ENCODE peak calls at places on chromosome 18, in seven cellular contexts. One of them, this sample, is unnamed.

GRCh38 chr18:22489694-22490093 is 72.0 kb upstream of the CTAGE1 start:
- DNase-seq in AG10803: peak
- DNase-seq in esophagus squamous epithelium: no peak
- DNase-seq in psoas muscle: no peak
- DNase-seq in IMR-90: peak
- DNase-seq in uterus: no peak
- DNase-seq in NB4: no peak
- DNase-seq in this sample: no peak

GRCh38 chr18:58716046-58716766 is 44.9 kb downstream of the MALT1 start:
- DNase-seq in uterus: no peak
- DNase-seq in esophagus squamous epithelium: no peak
- DNase-seq in AG10803: no peak
- DNase-seq in IMR-90: peak
- DNase-seq in NB4: no peak
- DNase-seq in psoas muscle: no peak
- DNase-seq in this sample: no peak

GRCh38 chr18:52499646-52500045 is 159.6 kb downstream of the DCC start:
- DNase-seq in uterus: no peak
- DNase-seq in IMR-90: no peak
- DNase-seq in psoas muscle: no peak
- DNase-seq in AG10803: peak
- DNase-seq in NB4: no peak
- DNase-seq in esophagus squamous epithelium: no peak
- DNase-seq in this sample: peak

GRCh38 chr18:59779979-59780378 is 82.8 kb upstream of the CCBE1 start:
- DNase-seq in psoas muscle: no peak
- DNase-seq in esophagus squamous epithelium: no peak
- DNase-seq in IMR-90: peak
- DNase-seq in AG10803: peak
- DNase-seq in NB4: no peak
- DNase-seq in uterus: no peak
- DNase-seq in this sample: peak

GRCh38 chr18:44130365-44130942 is 550.2 kb upstream of the SETBP1 start:
- DNase-seq in IMR-90: peak
- DNase-seq in esophagus squamous epithelium: no peak
- DNase-seq in AG10803: peak
- DNase-seq in psoas muscle: no peak
- DNase-seq in NB4: peak
- DNase-seq in uterus: no peak
- DNase-seq in this sample: peak

GRCh38 chr18:46447792-46448191 is 209.2 kb downstream of the LOXHD1 start:
- DNase-seq in NB4: no peak
- DNase-seq in IMR-90: no peak
- DNase-seq in esophagus squamous epithelium: no peak
- DNase-seq in psoas muscle: no peak
- DNase-seq in AG10803: no peak
- DNase-seq in uterus: no peak
- DNase-seq in this sample: no peak

GRCh38 chr18:21489119-21489750 is 111.3 kb downstream of the ESCO1 start:
- DNase-seq in psoas muscle: no peak
- DNase-seq in AG10803: peak
- DNase-seq in esophagus squamous epithelium: no peak
- DNase-seq in uterus: no peak
- DNase-seq in IMR-90: peak
- DNase-seq in NB4: peak
- DNase-seq in this sample: peak

GRCh38 chr18:11522992-11523391 is 86.4 kb upstream of the SLC35G4 start:
- DNase-seq in IMR-90: no peak
- DNase-seq in AG10803: no peak
- DNase-seq in uterus: no peak
- DNase-seq in NB4: no peak
- DNase-seq in psoas muscle: no peak
- DNase-seq in esophagus squamous epithelium: no peak
- DNase-seq in this sample: no peak

GRCh38 chr18:33231474-33232317 is 208.8 kb downstream of the CCDC178 start:
- DNase-seq in IMR-90: peak
- DNase-seq in psoas muscle: peak
- DNase-seq in esophagus squamous epithelium: no peak
- DNase-seq in AG10803: peak
- DNase-seq in uterus: peak
- DNase-seq in NB4: peak
- DNase-seq in this sample: peak

DNA sequence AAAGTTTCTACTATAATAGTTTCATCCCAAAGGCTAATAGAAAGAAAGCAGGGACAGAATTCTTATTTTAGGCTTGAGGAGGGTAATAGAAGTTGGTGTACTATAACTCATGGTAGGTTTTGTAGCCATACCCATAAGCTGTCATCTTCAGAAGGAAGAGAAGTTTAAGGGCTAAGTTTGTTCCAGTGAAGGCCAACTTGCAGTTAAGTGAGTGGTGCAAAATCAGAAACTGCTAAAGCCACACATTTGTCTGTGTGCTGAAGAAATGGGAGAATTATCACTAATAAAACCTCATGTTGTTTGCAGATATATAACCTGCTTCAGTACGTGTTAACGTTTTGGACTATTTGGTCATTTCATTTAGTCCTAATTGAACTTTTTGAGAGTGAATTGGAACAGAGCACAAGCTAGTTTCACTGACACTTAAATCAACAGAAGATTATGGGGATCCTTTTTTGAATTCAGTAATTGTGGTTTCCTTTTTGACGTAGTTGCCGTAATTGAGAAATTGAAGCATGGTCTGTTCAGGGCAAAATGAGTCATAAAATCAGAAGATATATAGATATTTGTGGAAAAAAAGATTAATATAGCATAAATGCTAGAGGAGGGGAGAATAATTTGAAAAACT is 69.1 kb downstream of the PHLPP1 start:
- DNase-seq in AG10803: no peak
- DNase-seq in uterus: no peak
- DNase-seq in esophagus squamous epithelium: no peak
- DNase-seq in NB4: peak
- DNase-seq in psoas muscle: no peak
- DNase-seq in IMR-90: peak
- DNase-seq in this sample: no peak
- TF ChIP-seq CTCF in AG10803: no peak
- TF ChIP-seq CTCF in uterus: no peak
- TF ChIP-seq CTCF in esophagus squamous epithelium: no peak
- TF ChIP-seq CTCF in NB4: no peak
- TF ChIP-seq CTCF in psoas muscle: no peak
- TF ChIP-seq CTCF in IMR-90: no peak
- TF ChIP-seq CTCF in this sample: no peak

GRCh38 chr18:36376361-36376760 is 78.8 kb downstream of the FHOD3 start:
- DNase-seq in uterus: no peak
- DNase-seq in esophagus squamous epithelium: no peak
- DNase-seq in IMR-90: peak
- DNase-seq in AG10803: peak
- DNase-seq in psoas muscle: no peak
- DNase-seq in NB4: no peak
- DNase-seq in this sample: peak

GRCh38 chr18:36377626-36378025 is 80.1 kb downstream of the FHOD3 start:
- DNase-seq in NB4: no peak
- DNase-seq in psoas muscle: no peak
- DNase-seq in esophagus squamous epithelium: no peak
- DNase-seq in IMR-90: no peak
- DNase-seq in AG10803: no peak
- DNase-seq in uterus: no peak
- DNase-seq in this sample: no peak

GRCh38 chr18:36372902-36373301 is 75.4 kb downstream of the FHOD3 start:
- DNase-seq in uterus: no peak
- DNase-seq in NB4: peak
- DNase-seq in psoas muscle: no peak
- DNase-seq in AG10803: peak
- DNase-seq in esophagus squamous epithelium: no peak
- DNase-seq in IMR-90: peak
- DNase-seq in this sample: no peak

GRCh38 chr18:36375118-36375517 is 77.6 kb downstream of the FHOD3 start:
- DNase-seq in esophagus squamous epithelium: no peak
- DNase-seq in IMR-90: no peak
- DNase-seq in uterus: no peak
- DNase-seq in psoas muscle: no peak
- DNase-seq in NB4: no peak
- DNase-seq in AG10803: no peak
- DNase-seq in this sample: no peak

GRCh38 chr18:36374262-36374661 is 76.7 kb downstream of the FHOD3 start:
- DNase-seq in esophagus squamous epithelium: no peak
- DNase-seq in IMR-90: no peak
- DNase-seq in AG10803: no peak
- DNase-seq in psoas muscle: no peak
- DNase-seq in NB4: no peak
- DNase-seq in uterus: no peak
- DNase-seq in this sample: no peak
- H3K4me3 ChIP-seq in esophagus squamous epithelium: no peak
- H3K4me3 ChIP-seq in IMR-90: no peak
- H3K4me3 ChIP-seq in AG10803: no peak
- H3K4me3 ChIP-seq in psoas muscle: no peak
- H3K4me3 ChIP-seq in NB4: no peak
- H3K4me3 ChIP-seq in uterus: no peak
- H3K4me3 ChIP-seq in this sample: no peak

GRCh38 chr18:35371412-35372195 is 5.5 kb downstream of the ZNF396 start:
- DNase-seq in psoas muscle: no peak
- DNase-seq in uterus: no peak
- DNase-seq in IMR-90: peak
- DNase-seq in esophagus squamous epithelium: no peak
- DNase-seq in AG10803: peak
- DNase-seq in NB4: no peak
- DNase-seq in this sample: peak
- TF ChIP-seq CTCF in psoas muscle: no peak
- TF ChIP-seq CTCF in uterus: no peak
- TF ChIP-seq CTCF in IMR-90: no peak
- TF ChIP-seq CTCF in esophagus squamous epithelium: no peak
- TF ChIP-seq CTCF in AG10803: no peak
- TF ChIP-seq CTCF in NB4: no peak
- TF ChIP-seq CTCF in this sample: no peak

GRCh38 chr18:76416935-76417334 is 78.1 kb downstream of the ZNF516 start:
- DNase-seq in uterus: peak
- DNase-seq in esophagus squamous epithelium: no peak
- DNase-seq in IMR-90: peak
- DNase-seq in NB4: no peak
- DNase-seq in AG10803: peak
- DNase-seq in psoas muscle: peak
- DNase-seq in this sample: peak

GRCh38 chr18:76412010-76412817 is 82.8 kb downstream of the ZNF516 start:
- DNase-seq in uterus: peak
- DNase-seq in NB4: no peak
- DNase-seq in AG10803: peak
- DNase-seq in esophagus squamous epithelium: no peak
- DNase-seq in psoas muscle: no peak
- DNase-seq in IMR-90: no peak
- DNase-seq in this sample: peak

GRCh38 chr18:76412818-76413565 is 82.0 kb downstream of the ZNF516 start:
- DNase-seq in esophagus squamous epithelium: no peak
- DNase-seq in IMR-90: peak
- DNase-seq in uterus: no peak
- DNase-seq in NB4: no peak
- DNase-seq in AG10803: peak
- DNase-seq in psoas muscle: no peak
- DNase-seq in this sample: no peak

GRCh38 chr18:76410660-76411417 is 84.2 kb downstream of the ZNF516 start:
- DNase-seq in uterus: no peak
- DNase-seq in AG10803: no peak
- DNase-seq in psoas muscle: no peak
- DNase-seq in IMR-90: no peak
- DNase-seq in NB4: peak
- DNase-seq in esophagus squamous epithelium: no peak
- DNase-seq in this sample: no peak

DNA sequence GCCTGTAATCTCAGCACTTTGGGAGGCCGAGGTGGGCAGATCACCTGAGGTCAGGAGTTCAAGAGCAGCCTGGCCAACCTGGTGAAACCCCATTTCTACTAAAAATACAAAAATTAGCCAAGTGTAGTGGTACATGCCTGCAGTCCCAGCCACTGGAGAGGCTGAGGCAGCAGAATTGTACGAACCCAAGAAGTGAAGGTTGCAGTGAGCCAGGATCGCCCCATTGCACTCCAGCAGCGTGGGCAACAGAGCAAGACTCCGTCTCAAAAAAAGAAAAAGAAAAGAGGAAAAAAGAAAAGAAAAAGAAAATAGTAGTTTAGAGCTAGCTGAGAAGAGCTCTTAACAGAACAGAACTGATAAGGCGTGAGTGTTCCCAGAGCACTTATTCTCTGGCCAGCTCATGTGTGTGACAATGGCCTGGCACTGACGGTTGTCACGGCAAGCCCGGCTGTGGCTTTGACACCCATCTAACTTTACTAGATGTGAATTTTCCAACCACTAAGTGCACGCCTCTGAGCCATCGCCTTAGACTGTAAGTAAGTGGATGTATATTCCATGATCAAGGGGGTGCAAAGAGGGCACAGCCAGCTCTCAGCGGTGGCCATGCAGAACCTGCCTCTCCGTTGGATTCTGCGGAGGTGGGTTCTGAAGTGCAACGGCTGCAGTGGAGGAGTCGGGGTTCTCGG is 80.0 kb downstream of the ZNF516 start:
- DNase-seq in uterus: no peak
- DNase-seq in NB4: no peak
- DNase-seq in AG10803: no peak
- DNase-seq in IMR-90: no peak
- DNase-seq in psoas muscle: no peak
- DNase-seq in esophagus squamous epithelium: no peak
- DNase-seq in this sample: no peak
- H3K4me3 ChIP-seq in uterus: no peak
- H3K4me3 ChIP-seq in NB4: no peak
- H3K4me3 ChIP-seq in AG10803: no peak
- H3K4me3 ChIP-seq in IMR-90: no peak
- H3K4me3 ChIP-seq in psoas muscle: no peak
- H3K4me3 ChIP-seq in esophagus squamous epithelium: no peak
- H3K4me3 ChIP-seq in this sample: no peak

DNA sequence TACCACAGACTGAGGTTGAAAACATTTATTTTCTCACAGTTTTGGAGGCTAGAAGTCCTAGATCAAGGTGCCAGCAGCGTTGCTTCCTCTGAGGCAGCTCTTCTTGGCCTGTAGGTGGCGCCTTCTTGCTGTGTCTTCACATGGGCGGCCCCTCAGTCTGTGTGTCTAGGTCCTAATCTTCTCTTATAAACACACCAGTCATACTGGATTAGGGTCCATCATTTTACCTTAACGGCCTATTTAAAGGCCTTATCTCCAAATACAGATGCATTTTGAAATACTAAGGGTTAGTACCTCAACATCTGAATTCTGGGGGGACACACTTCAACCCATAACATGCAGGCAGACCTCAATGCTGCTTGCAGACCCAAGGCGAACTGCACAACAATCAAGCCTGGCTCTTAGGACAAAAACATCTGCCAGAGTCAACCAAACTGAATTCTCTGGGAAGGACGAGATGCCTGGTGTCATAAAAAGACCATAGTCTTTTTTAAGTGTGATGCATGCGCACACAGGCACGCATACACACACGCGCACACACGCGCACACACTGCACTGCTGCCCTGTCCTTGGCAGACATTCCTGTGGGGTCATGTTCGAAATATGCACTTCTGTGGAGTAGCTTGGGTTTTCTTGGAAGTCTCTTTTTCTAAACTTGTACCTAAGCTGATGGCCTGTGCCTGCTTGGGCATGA is 4.3 kb upstream of the RMC1 start:
- DNase-seq in psoas muscle: peak
- DNase-seq in uterus: peak
- DNase-seq in IMR-90: peak
- DNase-seq in AG10803: peak
- DNase-seq in NB4: peak
- DNase-seq in esophagus squamous epithelium: peak
- DNase-seq in this sample: peak
- TF ChIP-seq CTCF in psoas muscle: peak
- TF ChIP-seq CTCF in uterus: peak
- TF ChIP-seq CTCF in IMR-90: peak
- TF ChIP-seq CTCF in AG10803: peak
- TF ChIP-seq CTCF in NB4: peak
- TF ChIP-seq CTCF in esophagus squamous epithelium: peak
- TF ChIP-seq CTCF in this sample: peak

This sample was measured in foreskin fibroblast.